ENCODE peak calls at places on chromosome 12, in four cellular contexts. M is GM23248; V is CD4-positive, CD25-positive, alpha-beta regulatory T cell; Y is left lung. F is an unnamed sample.
A peak's percentile ranks its signal among the peaks of the same experiment; 100 is the strongest.

GRCh38 chr12:50825372-50825838 is 17.3 kb upstream of the TMPRSS12 start:
- DNase-seq in Y (no peak), M (peak; percentile 86), V (no peak), F (peak; percentile 89)

GRCh38 chr12:20030847-20031246 is 337.5 kb upstream of the PDE3A start:
- DNase-seq in Y (no peak), M (no peak), V (no peak), F (no peak)

GRCh38 chr12:31790759-31791158 is 61.9 kb upstream of the AMN1 start:
- DNase-seq in Y (no peak), V (no peak), M (no peak), F (no peak)

GRCh38 chr12:85275359-85275758 is 4.7 kb upstream of the ALX1 start:
- DNase-seq in M (no peak), Y (no peak), V (no peak), F (no peak)

GRCh38 chr12:20018406-20018805 is 349.9 kb upstream of the PDE3A start:
- DNase-seq in V (no peak), M (no peak), Y (no peak), F (no peak)

GRCh38 chr12:114936148-114937099 is 252.4 kb upstream of the TBX3 start:
- DNase-seq in V (no peak), M (peak; percentile 73), Y (no peak), F (peak; percentile 32)

GRCh38 chr12:8712572-8712971 is 14.8 kb downstream of the RIMKLB start:
- DNase-seq in M (no peak), Y (no peak), V (no peak), F (no peak)

GRCh38 chr12:122090759-122091535 is 12.4 kb downstream of the MLXIP start:
- DNase-seq in M (peak; percentile 97), V (no peak), Y (no peak), F (peak; percentile 97)

GRCh38 chr12:23810327-23810902 is 139.1 kb downstream of the SOX5 start:
- DNase-seq in V (no peak), Y (no peak), M (no peak), F (no peak)

GRCh38 chr12:24814379-24815086 is 134.4 kb downstream of the BCAT1 start:
- DNase-seq in Y (no peak), V (no peak), M (no peak), F (no peak)

GRCh38 chr12:45973526-45973925 is 16.8 kb downstream of the SCAF11 start:
- DNase-seq in M (peak; percentile 55), Y (no peak), V (no peak), F (no peak)

GRCh38 chr12:10940389-10940788 is 1.3 kb upstream of the TAS2R14 start:
- DNase-seq in M (peak; percentile 88), V (no peak), Y (no peak), F (peak; percentile 57)

GRCh38 chr12:62774794-62775193 is 160.2 kb downstream of the PPM1H start:
- DNase-seq in V (no peak), Y (no peak), M (no peak), F (no peak)

GRCh38 chr12:56189336-56189917 is at the start of gene SMARCC2:
- DNase-seq in V (peak; percentile 84), Y (peak; percentile 97), M (peak; percentile 95), F (peak; percentile 93)

GRCh38 chr12:56190695-56191155 is 1.4 kb upstream of the SMARCC2 start:
- DNase-seq in Y (no peak), V (no peak), M (peak; percentile 27), F (peak; percentile 51)

GRCh38 chr12:56188116-56188785 is 1.0 kb downstream of the SMARCC2 start:
- DNase-seq in V (no peak), Y (no peak), M (peak; percentile 44), F (no peak)

GRCh38 chr12:56189918-56190694 is 823 bp upstream of the SMARCC2 start:
- DNase-seq in V (peak; percentile 56), M (peak; percentile 84), Y (peak; percentile 91), F (peak; percentile 81)

GRCh38 chr12:56188786-56189335 is 422 bp downstream of the SMARCC2 start:
- DNase-seq in V (no peak), M (peak; percentile 36), Y (no peak), F (no peak)
- H3K27ac ChIP-seq in V (peak overlapping the region; percentile 86), M (no peak overlapping the region), Y (peak overlapping the region; percentile 80), F (peak overlapping the region; percentile 81)

GRCh38 chr12:58372298-58372697 is 430.9 kb downstream of the ATP23 start:
- DNase-seq in V (no peak), Y (no peak), M (no peak), F (no peak)
- H3K4me3 ChIP-seq in V (no peak overlapping the region), Y (no peak overlapping the region), M (no peak overlapping the region), F (no peak overlapping the region)

DNA sequence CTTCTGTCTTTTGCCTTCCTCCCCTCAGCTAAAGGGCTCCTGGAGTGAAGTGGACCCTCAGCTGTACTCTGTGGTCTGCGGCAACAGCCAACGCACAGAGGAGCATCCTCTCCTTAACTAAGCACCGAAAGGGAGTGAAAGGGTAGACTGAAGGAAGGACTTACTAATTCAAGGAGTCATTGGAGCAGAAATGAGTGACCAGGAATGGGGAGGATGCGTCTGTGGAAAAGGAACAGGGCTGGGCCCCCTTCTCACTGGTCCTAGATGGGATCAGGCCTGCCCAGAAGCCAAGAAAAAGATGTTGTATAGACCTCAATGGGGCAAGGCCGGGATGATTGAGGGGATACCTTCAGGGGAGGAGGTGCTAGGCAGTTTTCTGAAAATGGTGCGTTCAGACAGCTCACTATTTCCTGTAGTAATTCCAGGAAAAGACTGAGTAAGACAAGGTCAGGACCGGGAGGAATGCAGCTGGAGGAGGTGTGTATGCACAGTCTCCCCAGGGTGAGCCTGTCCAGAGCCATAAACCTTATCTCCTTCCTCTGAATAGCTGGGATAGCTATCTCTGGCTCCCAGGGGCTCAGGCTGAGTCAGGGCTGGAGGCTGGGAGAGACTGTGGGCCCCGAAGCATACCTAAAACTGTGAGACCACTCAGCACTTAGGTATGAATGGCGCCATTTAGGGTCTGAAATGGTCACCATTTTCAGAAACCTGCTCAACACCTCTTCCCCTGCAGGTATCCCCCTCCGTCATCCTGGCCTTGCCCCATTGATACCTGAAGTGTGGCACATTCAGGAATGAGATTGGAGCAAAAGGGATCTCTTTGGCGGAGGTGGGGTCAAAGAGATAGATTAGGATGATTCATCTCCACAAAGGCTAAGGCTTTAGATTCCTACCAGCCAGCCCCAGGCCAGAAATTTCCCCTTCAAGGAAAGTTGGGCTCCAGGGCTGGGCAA is 20.2 kb upstream of the KRT8 start:
- DNase-seq in M (peak; percentile 86), Y (no peak), V (no peak), F (peak; percentile 94)
- H3K4me1 ChIP-seq in M (peaks cover 36% of the 10 kb centered on the region), Y (peaks cover 15% of the 10 kb centered on the region), V (no peaks in the 10 kb centered on the region), F (peaks cover 41% of the 10 kb centered on the region)

GRCh38 chr12:47249082-47249481 is 169.3 kb upstream of the AMIGO2 start:
- DNase-seq in M (no peak), V (no peak), Y (no peak), F (no peak)
- H3K27ac ChIP-seq in M (no peak overlapping the region), V (no peak overlapping the region), Y (no peak overlapping the region), F (no peak overlapping the region)

DNA sequence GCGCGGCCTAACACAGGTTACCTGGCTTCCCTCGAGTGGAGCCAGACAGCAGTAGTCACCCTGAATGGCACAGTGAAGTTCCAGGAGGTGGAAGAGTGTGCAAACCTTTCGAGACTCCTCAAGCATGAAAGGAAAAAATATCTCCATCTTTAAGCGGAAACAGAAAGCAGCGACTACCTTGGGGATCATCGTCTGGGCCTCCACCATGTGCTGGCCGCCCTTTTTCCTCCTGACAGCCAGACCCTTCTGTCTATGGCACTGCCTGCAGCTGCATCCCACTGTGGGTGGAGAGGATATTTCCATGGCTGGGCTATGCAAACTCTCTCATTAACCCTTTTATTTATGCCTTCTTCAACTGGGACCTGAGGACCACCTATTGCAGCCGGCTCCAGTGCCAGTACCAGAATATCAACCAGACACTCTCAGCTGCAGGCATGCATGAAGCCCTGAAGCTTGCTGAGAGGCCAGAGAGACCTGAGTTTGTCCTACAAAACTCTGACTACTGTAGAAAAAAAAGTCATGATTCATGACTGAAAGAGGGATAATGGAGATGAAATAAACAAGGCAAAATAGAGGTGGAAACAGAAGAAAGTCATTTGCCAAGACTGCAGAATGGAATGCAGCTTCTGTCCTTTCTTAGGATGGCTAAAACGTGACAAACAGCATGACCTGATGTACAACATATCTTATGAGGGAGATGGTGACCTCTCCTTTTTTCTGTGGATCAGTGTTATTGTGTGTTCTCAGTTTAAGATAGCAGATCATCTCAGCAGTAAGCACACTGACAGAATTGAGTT is 2.4 kb upstream of the HEBP1 start:
- DNase-seq in M (peak; percentile 39), Y (no peak), V (no peak), F (no peak)
- H3K4me3 ChIP-seq in M (peak overlapping the region; percentile 87), Y (peak overlapping the region; percentile 83), V (no peak overlapping the region), F (no peak overlapping the region)

DNA sequence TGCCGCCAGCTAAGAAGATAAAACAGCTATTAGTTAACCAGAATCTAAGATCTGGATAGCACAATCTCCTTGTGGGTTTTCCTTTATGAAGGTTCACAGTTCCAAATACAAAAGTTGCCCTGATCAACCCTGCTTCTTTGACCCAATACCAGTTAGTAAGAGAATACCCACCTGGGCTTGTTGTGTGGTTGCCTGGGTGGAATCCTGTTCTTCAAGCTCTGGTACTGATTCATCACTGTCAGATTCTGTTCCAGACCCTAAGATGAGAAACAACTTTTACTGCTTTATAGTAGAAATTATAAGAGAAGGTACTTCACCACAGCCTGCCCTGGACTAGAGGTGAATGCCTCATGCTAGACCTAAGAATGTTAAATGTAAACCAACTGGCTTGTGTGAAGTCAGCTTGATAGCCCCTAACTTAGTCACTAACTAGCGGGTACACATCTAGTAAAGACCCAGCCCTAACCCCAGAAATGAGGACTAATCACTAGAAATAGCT is 10.6 kb downstream of the NACA start:
- DNase-seq in M (no peak), V (no peak), Y (no peak), F (no peak)
- H3K4me1 ChIP-seq in M (peaks cover 3% of the 10 kb centered on the region), V (peaks cover 39% of the 10 kb centered on the region), Y (no peaks in the 10 kb centered on the region), F (peaks cover 10% of the 10 kb centered on the region)

GRCh38 chr12:111803038-111803626 is 36.4 kb downstream of the ALDH2 start:
- DNase-seq in Y (no peak), V (no peak), M (no peak), F (no peak)

GRCh38 chr12:111803851-111804250 is 37.1 kb downstream of the ALDH2 start:
- DNase-seq in M (no peak), Y (no peak), V (no peak), F (no peak)

GRCh38 chr12:111807232-111807631 is 34.8 kb upstream of the MAPKAPK5 start:
- DNase-seq in Y (no peak), V (no peak), M (no peak), F (no peak)

GRCh38 chr12:111806304-111806703 is 35.7 kb upstream of the MAPKAPK5 start:
- DNase-seq in M (no peak), Y (no peak), V (no peak), F (no peak)
- H3K27ac ChIP-seq in M (no peak overlapping the region), Y (no peak overlapping the region), V (no peak overlapping the region), F (no peak overlapping the region)

GRCh38 chr12:96234591-96235496 is 40.7 kb downstream of the ELK3 start:
- DNase-seq in M (no peak), Y (no peak), V (no peak), F (no peak)
- H3K4me3 ChIP-seq in M (no peak overlapping the region), Y (no peak overlapping the region), V (no peak overlapping the region), F (no peak overlapping the region)

F was measured in cardiac muscle cell.